ENCODE peak calls at places on chromosome 4, in eight cellular contexts. G is fibroblast of lung, V is kidney, T is endodermal cell, O is MM.1S, L is mammary epithelial cell, E is keratinocyte, X is PC-3. J is an unnamed sample.

GRCh38 chr4:8840816-8841455 is 30.7 kb downstream of the HMX1 start:
- DNase-seq in E (no peak), L (no peak), V (peak; percentile 58), O (no peak), T (peak; percentile 22), G (no peak), X (no peak), J (no peak)

GRCh38 chr4:52907510-52907909 is 45.4 kb downstream of the RASL11B start:
- DNase-seq in G (no peak), O (no peak), E (no peak), L (no peak), X (no peak), T (no peak), V (no peak), J (no peak)

GRCh38 chr4:128371004-128371777 is 83.6 kb upstream of the PGRMC2 start:
- DNase-seq in O (no peak), V (no peak), T (no peak), L (peak; percentile 35), E (no peak), X (no peak), G (peak; percentile 85), J (no peak)

GRCh38 chr4:184348311-184349233 is 125.8 kb downstream of the IRF2 start:
- DNase-seq in L (no peak), V (peak; percentile 83), X (no peak), G (peak; percentile 25), E (no peak), O (no peak), T (peak; percentile 55), J (peak; percentile 88)

GRCh38 chr4:23853986-23854385 is 35.9 kb downstream of the PPARGC1A start:
- DNase-seq in E (no peak), T (no peak), X (no peak), G (no peak), V (no peak), L (no peak), O (no peak), J (no peak)

GRCh38 chr4:64846417-64846816 is 437.2 kb upstream of the TECRL start:
- DNase-seq in L (no peak), V (no peak), O (no peak), G (peak; percentile 19), E (no peak), T (no peak), X (peak; percentile 69), J (no peak)

GRCh38 chr4:183634086-183634485 is 24.9 kb downstream of the RWDD4 start:
- DNase-seq in T (no peak), X (no peak), L (no peak), G (no peak), O (no peak), E (no peak), V (no peak), J (no peak)

GRCh38 chr4:140969296-140969695 is 164.0 kb downstream of the RNF150 start:
- DNase-seq in G (no peak), X (no peak), O (no peak), V (no peak), T (no peak), L (no peak), E (no peak), J (no peak)

GRCh38 chr4:143344011-143344410 is 7.3 kb downstream of the GAB1 start:
- DNase-seq in V (no peak), E (no peak), G (no peak), X (no peak), L (peak; percentile 28), T (peak; percentile 48), O (no peak), J (no peak)

GRCh38 chr4:67394771-67395310 is 150.5 kb downstream of the CENPC start:
- DNase-seq in O (no peak), L (no peak), V (no peak), X (no peak), E (no peak), T (no peak), G (no peak), J (no peak)

GRCh38 chr4:171353535-171353934 is 459.7 kb upstream of the GALNTL6 start:
- DNase-seq in X (no peak), E (no peak), V (no peak), L (no peak), G (no peak), T (no peak), O (no peak), J (no peak)

GRCh38 chr4:137278431-137278830 is 253.9 kb downstream of the PCDH18 start:
- DNase-seq in L (no peak), E (no peak), O (no peak), X (no peak), G (no peak), V (no peak), T (no peak), J (no peak)

GRCh38 chr4:173793937-173794510 is 264.0 kb upstream of the HAND2 start:
- DNase-seq in O (no peak), L (no peak), X (no peak), T (no peak), E (no peak), V (no peak), G (peak; percentile 6), J (no peak)

GRCh38 chr4:4384837-4385236 is 2.1 kb upstream of the NSG1 start:
- DNase-seq in X (peak; percentile 16), V (peak; percentile 21), L (peak; percentile 37), T (peak; percentile 93), O (no peak), G (no peak), E (no peak), J (no peak)

GRCh38 chr4:139301821-139302611 is at the start of gene NDUFC1:
- DNase-seq in X (peak; percentile 37), E (no peak), O (peak; percentile 65), L (peak; percentile 66), G (peak; percentile 43), V (peak; percentile 84), T (peak; percentile 86), J (peak; percentile 76)

GRCh38 chr4:10091531-10092181 is 24.9 kb downstream of the WDR1 start:
- DNase-seq in L (no peak), G (no peak), X (no peak), E (no peak), O (no peak), T (no peak), V (peak; percentile 71), J (no peak)

GRCh38 chr4:13047591-13047990 is 436.5 kb downstream of the RAB28 start:
- DNase-seq in G (no peak), V (no peak), O (no peak), L (no peak), X (no peak), E (no peak), T (no peak), J (no peak)

GRCh38 chr4:5887011-5887360 is 5.9 kb downstream of the CRMP1 start:
- DNase-seq in V (no peak), T (no peak), E (no peak), O (no peak), G (no peak), X (no peak), L (no peak), J (no peak)
- H3K9ac ChIP-seq in V (no peak overlapping the region), T (no peak overlapping the region), E (no peak overlapping the region), O (no peak overlapping the region), G (no peak overlapping the region), X (no peak overlapping the region), L (no peak overlapping the region), J (no peak overlapping the region)

GRCh38 chr4:153647975-153648374 is 36.1 kb upstream of the TLR2 start:
- DNase-seq in L (no peak), T (no peak), G (no peak), E (no peak), V (no peak), X (no peak), O (no peak), J (no peak)

GRCh38 chr4:153641532-153641931 is 42.5 kb upstream of the TLR2 start:
- DNase-seq in T (no peak), E (no peak), V (no peak), X (peak; percentile 16), G (no peak), L (no peak), O (no peak), J (no peak)

GRCh38 chr4:153643406-153644016 is 40.6 kb upstream of the TLR2 start:
- DNase-seq in L (peak; percentile 54), O (peak; percentile 72), V (no peak), T (no peak), X (peak; percentile 60), G (peak; percentile 48), E (no peak), J (no peak)

GRCh38 chr4:153649572-153649991 is 34.5 kb upstream of the TLR2 start:
- DNase-seq in E (no peak), V (no peak), L (peak; percentile 61), T (no peak), O (no peak), G (peak; percentile 10), X (peak; percentile 62), J (no peak)

GRCh38 chr4:153645183-153645582 is 38.9 kb upstream of the TLR2 start:
- DNase-seq in L (no peak), G (no peak), O (no peak), E (no peak), X (no peak), T (no peak), V (no peak), J (no peak)
- TF ChIP-seq CTCF in L (peak; percentile 33), G (peak; percentile 26), O (peak; percentile 36), E (peak; percentile 32), X (peak; percentile 52), T (peak; percentile 53), V (no peak), J (peak; percentile 23)

DNA sequence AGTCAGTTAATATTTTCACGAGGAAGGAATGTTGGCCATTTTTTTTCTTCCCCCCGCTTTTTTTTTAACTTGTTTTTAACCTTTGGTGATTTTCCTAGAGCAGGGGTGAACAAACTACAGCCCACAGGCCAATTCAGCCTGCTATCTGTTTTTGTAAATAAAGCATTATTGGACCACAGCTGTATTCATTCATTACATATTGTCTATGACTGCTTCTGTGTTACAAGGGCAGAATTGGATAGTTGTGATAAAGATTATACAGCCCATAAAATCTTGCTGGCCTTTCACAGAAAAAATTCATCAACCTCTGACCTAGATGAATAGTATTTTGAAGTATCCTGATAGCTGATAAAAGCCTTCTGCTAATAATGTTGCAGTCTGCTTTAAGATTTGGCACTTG is 63.3 kb downstream of the SMAD1 start:
- DNase-seq in O (no peak), T (no peak), X (peak; percentile 21), E (no peak), G (no peak), V (no peak), L (no peak), J (no peak)
- H3K36me3 ChIP-seq in O (peaks cover 3% of the 10 kb centered on the region), T (peaks cover 32% of the 10 kb centered on the region), X (peaks cover 5% of the 10 kb centered on the region), E (peaks cover 14% of the 10 kb centered on the region), G (no peaks in the 10 kb centered on the region), V (peaks cover 5% of the 10 kb centered on the region), L (no peaks in the 10 kb centered on the region), J (no peaks in the 10 kb centered on the region)

GRCh38 chr4:76197971-76198410 is 15.6 kb downstream of the SCARB2 start:
- DNase-seq in X (no peak), V (peak; percentile 79), L (peak; percentile 75), G (peak; percentile 89), O (peak; percentile 78), E (no peak), T (no peak), J (no peak)

GRCh38 chr4:76199664-76200211 is 13.9 kb downstream of the SCARB2 start:
- DNase-seq in X (no peak), T (peak; percentile 55), G (peak; percentile 54), L (no peak), E (no peak), V (no peak), O (peak; percentile 97), J (peak; percentile 74)

GRCh38 chr4:76200771-76201224 is 12.8 kb downstream of the SCARB2 start:
- DNase-seq in T (no peak), X (no peak), E (no peak), G (no peak), L (no peak), V (no peak), O (peak; percentile 41), J (peak; percentile 81)

GRCh38 chr4:76197001-76197743 is 16.5 kb downstream of the SCARB2 start:
- DNase-seq in G (peak; percentile 76), O (no peak), T (no peak), V (no peak), L (peak; percentile 60), X (no peak), E (no peak), J (no peak)

GRCh38 chr4:76198411-76199237 is 15.0 kb downstream of the SCARB2 start:
- DNase-seq in O (peak; percentile 86), L (peak; percentile 71), V (peak; percentile 80), T (peak; percentile 56), G (peak; percentile 93), X (peak; percentile 46), E (no peak), J (peak; percentile 86)
- H3K9ac ChIP-seq in O (peak overlapping the region; percentile 69), L (peak overlapping the region; percentile 53), V (no peak overlapping the region), T (no peak overlapping the region), G (no peak overlapping the region), X (no peak overlapping the region), E (no peak overlapping the region), J (no peak overlapping the region)

J was measured in colonic mucosa.